ENCODE peak calls at places on chromosome 22, in seven cellular contexts. Y is OCI-LY7, G is trophoblast cell, X is fibroblast of lung, U is A549, K is hepatocyte, W is neuronal stem cell. F is an unnamed sample.
A peak's percentile ranks its signal among the peaks of the same experiment; 100 is the strongest.

GRCh38 chr22:45859231-45860161 is 117.5 kb downstream of the WNT7B start:
- DNase-seq in G (peak; percentile 60), X (peak; percentile 65), Y (no peak), W (no peak), U (peak; percentile 77), K (peak; percentile 40), F (no peak)

GRCh38 chr22:36226189-36226588 is 13.1 kb downstream of the APOL2 start:
- DNase-seq in G (no peak), K (no peak), X (no peak), U (no peak), W (no peak), Y (no peak), F (no peak)

GRCh38 chr22:40451230-40451629 is 80.8 kb downstream of the SGSM3 start:
- DNase-seq in W (no peak), U (no peak), K (no peak), G (no peak), X (no peak), Y (no peak), F (no peak)

GRCh38 chr22:34096770-34097169 is 176.5 kb upstream of the LARGE1 start:
- DNase-seq in W (no peak), K (no peak), X (no peak), U (no peak), G (no peak), Y (no peak), F (no peak)

GRCh38 chr22:37725551-37726239 is 28.8 kb downstream of the TRIOBP start:
- DNase-seq in U (no peak), K (no peak), X (no peak), Y (no peak), W (no peak), G (no peak), F (no peak)

GRCh38 chr22:46934746-46935491 is 172.5 kb downstream of the TBC1D22A start:
- DNase-seq in Y (no peak), W (no peak), U (peak; percentile 23), G (peak; percentile 93), K (peak; percentile 87), X (peak; percentile 98), F (peak; percentile 94)

GRCh38 chr22:22015631-22016030 is 33.0 kb upstream of the TOP3B start:
- DNase-seq in W (no peak), Y (no peak), X (no peak), K (no peak), G (no peak), U (no peak), F (no peak)

GRCh38 chr22:46602025-46602424 is 18.2 kb upstream of the GRAMD4 start:
- DNase-seq in K (no peak), X (no peak), W (no peak), Y (no peak), U (no peak), G (peak; percentile 45), F (no peak)

GRCh38 chr22:37676691-37677627 is 1.5 kb downstream of the LGALS1 start:
- DNase-seq in K (peak; percentile 96), W (peak; percentile 74), X (peak; percentile 98), G (peak; percentile 85), Y (peak; percentile 95), U (no peak), F (peak; percentile 96)

GRCh38 chr22:22925146-22925794 is 37.7 kb downstream of the IGLL5 start:
- DNase-seq in G (no peak), W (no peak), Y (no peak), U (no peak), K (no peak), X (no peak), F (no peak)

GRCh38 chr22:39007177-39007576 is 6.9 kb upstream of the APOBEC3C start:
- DNase-seq in K (no peak), G (no peak), U (no peak), W (no peak), X (no peak), Y (no peak), F (no peak)

GRCh38 chr22:48099671-48100070 is 1337.2 kb downstream of the TBC1D22A start:
- DNase-seq in G (no peak), U (no peak), Y (no peak), X (no peak), W (no peak), K (no peak), F (no peak)
- H3K4me2 ChIP-seq in G (no peak overlapping the region), U (no peak overlapping the region), Y (peak overlapping the region; percentile 73), X (no peak overlapping the region), W (no peak overlapping the region), K (no peak overlapping the region), F (no peak overlapping the region)

GRCh38 chr22:30301995-30302809 is 12.9 kb upstream of the CASTOR1 start:
- DNase-seq in W (no peak), U (no peak), G (peak; percentile 91), K (peak; percentile 63), X (peak; percentile 73), Y (peak; percentile 67), F (peak; percentile 78)
- H3K4me3 ChIP-seq in W (no peak overlapping the region), U (no peak overlapping the region), G (no peak overlapping the region), K (no peak overlapping the region), X (no peak overlapping the region), Y (peak overlapping the region; percentile 11), F (no peak overlapping the region)

GRCh38 chr22:42769238-42769573 is 48.5 kb upstream of the A4GALT start:
- DNase-seq in X (no peak), W (no peak), K (no peak), U (no peak), G (no peak), Y (no peak), F (no peak)
- H3K27ac ChIP-seq in X (no peak overlapping the region), W (no peak overlapping the region), K (peak overlapping the region; percentile 47), U (peak overlapping the region; percentile 51), G (no peak overlapping the region), Y (peak overlapping the region; percentile 1), F (no peak overlapping the region)

GRCh38 chr22:44362249-44363040 is 49.7 kb upstream of the SHISAL1 start:
- DNase-seq in W (no peak), G (no peak), K (no peak), U (no peak), Y (no peak), X (no peak), F (no peak)
- H3K4me2 ChIP-seq in W (no peak overlapping the region), G (no peak overlapping the region), K (no peak overlapping the region), U (peak overlapping the region; percentile 76), Y (no peak overlapping the region), X (no peak overlapping the region), F (peak overlapping the region; percentile 96)

GRCh38 chr22:26515938-26516337 is 3.7 kb upstream of the TFIP11 start:
- DNase-seq in W (no peak), K (no peak), Y (no peak), X (no peak), U (no peak), G (no peak), F (no peak)

GRCh38 chr22:26516503-26516902 is 4.2 kb upstream of the TFIP11 start:
- DNase-seq in U (no peak), W (no peak), K (no peak), G (no peak), Y (no peak), X (no peak), F (no peak)

GRCh38 chr22:26514419-26515161 is 2.3 kb upstream of the TFIP11 start:
- DNase-seq in U (no peak), W (no peak), K (no peak), Y (no peak), G (no peak), X (no peak), F (no peak)

GRCh38 chr22:26512149-26512793 is at the start of gene TFIP11:
- DNase-seq in G (peak; percentile 97), U (peak; percentile 89), X (peak; percentile 93), W (peak; percentile 89), Y (peak; percentile 91), K (peak; percentile 96), F (peak; percentile 87)

DNA sequence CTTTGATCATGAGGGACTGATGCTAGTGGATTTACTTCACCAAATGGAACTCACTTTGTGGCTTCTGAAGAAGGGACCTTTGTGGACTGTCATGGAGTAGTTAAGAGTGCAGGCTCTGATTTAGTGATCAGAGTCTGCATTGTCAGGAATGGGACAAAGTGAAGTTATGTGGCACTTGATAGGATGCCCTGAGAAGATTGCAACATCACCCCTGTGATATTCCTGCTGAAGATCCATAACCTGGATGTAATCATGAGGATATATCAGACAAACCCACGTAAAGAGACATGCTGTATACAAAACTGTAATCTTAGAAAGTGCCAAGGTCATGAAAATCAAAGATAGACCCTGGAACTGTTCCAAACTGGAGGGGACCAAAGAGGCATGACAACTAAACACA is 1.6 kb upstream of the TFIP11 start:
- DNase-seq in G (no peak), Y (no peak), X (no peak), W (no peak), K (no peak), U (no peak), F (no peak)
- H3K4me3 ChIP-seq in G (no peak overlapping the region), Y (peak overlapping the region; percentile 88), X (no peak overlapping the region), W (no peak overlapping the region), K (no peak overlapping the region), U (no peak overlapping the region), F (no peak overlapping the region)

DNA sequence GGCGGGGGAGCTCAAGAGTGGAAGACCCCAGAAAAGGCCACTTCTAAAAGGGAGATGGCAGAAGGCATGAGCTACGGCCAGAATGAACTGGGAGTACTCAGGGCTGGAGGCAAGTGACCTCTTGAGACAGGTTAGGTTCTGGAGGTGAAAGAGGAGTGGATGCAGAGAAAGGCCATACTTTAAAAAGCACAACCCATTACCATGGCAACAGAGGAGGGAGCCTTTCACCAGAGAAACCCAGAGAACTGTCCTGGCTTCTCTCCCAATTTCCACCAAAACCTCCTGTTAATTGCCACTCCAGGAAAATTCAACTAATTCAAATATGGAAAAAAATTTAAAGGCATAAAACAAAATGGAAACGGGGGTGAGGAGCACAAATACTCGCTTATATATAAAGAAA is 15.8 kb downstream of the A4GALT start:
- DNase-seq in G (no peak), K (no peak), X (no peak), W (no peak), Y (peak; percentile 51), U (no peak), F (no peak)
- H3K27ac ChIP-seq in G (no peak overlapping the region), K (no peak overlapping the region), X (no peak overlapping the region), W (no peak overlapping the region), Y (peak overlapping the region; percentile 60), U (no peak overlapping the region), F (no peak overlapping the region)

DNA sequence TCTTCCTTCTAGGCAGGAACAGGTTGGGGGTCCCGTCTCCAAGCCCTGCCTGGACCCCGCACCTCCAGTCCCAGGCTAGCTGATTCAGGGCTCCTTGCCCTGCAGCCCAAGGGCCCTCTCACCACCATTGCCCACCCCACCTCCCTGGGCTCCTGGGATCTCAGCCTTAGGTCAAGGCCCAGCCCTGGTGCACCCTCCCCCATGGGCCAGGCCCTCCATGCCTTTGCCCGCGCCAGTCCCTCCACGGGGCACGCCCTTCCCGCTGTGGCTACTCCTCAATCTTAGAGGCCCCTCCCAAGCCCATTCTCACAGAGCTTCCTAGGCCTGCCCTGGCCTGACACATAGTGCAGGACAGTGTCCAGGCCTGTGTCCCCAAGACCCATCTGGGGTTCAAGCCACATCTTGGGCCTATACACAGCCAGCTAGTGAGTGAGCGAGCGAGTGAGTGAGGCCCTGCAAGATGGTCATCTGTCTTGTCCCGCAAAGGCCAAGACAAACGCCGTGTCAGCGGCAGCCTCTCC is 6.9 kb downstream of the GP1BB start:
- DNase-seq in X (no peak), Y (no peak), W (no peak), K (no peak), U (no peak), G (no peak), F (no peak)
- H3K4me2 ChIP-seq in X (no peak overlapping the region), Y (peak overlapping the region; percentile 79), W (no peak overlapping the region), K (peak overlapping the region; percentile 90), U (peak overlapping the region; percentile 95), G (no peak overlapping the region), F (no peak overlapping the region)

F was measured in mammary epithelial cell.